ENCODE peak calls at places on chromosomes 13 and 19, in six cellular contexts. One of them, this sample, is unnamed.

GRCh38 chr13:69418319-69418718 is 689.3 kb upstream of the ATXN8OS start:
- DNase-seq in neuronal stem cell: no peak
- DNase-seq in IMR-90: no peak
- DNase-seq in trophoblast cell: no peak
- DNase-seq in H1: no peak
- DNase-seq in H9: no peak
- DNase-seq in this sample: no peak

GRCh38 chr19:58544591-58545285 is 874 bp downstream of the TRIM28 start:
- DNase-seq in H9: peak
- DNase-seq in trophoblast cell: no peak
- DNase-seq in IMR-90: peak
- DNase-seq in neuronal stem cell: peak
- DNase-seq in H1: no peak
- DNase-seq in this sample: peak

GRCh38 chr13:60629158-60629557 is 232.1 kb downstream of the TDRD3 start:
- DNase-seq in IMR-90: no peak
- DNase-seq in trophoblast cell: no peak
- DNase-seq in H9: no peak
- DNase-seq in H1: no peak
- DNase-seq in neuronal stem cell: peak
- DNase-seq in this sample: no peak

GRCh38 chr19:1410136-1410786 is 2.9 kb downstream of the DAZAP1 start:
- DNase-seq in neuronal stem cell: no peak
- DNase-seq in IMR-90: peak
- DNase-seq in H1: no peak
- DNase-seq in trophoblast cell: no peak
- DNase-seq in H9: no peak
- DNase-seq in this sample: peak

GRCh38 chr19:44848036-44848804 is 2.1 kb downstream of the NECTIN2 start:
- DNase-seq in trophoblast cell: peak
- DNase-seq in H1: peak
- DNase-seq in IMR-90: peak
- DNase-seq in H9: peak
- DNase-seq in neuronal stem cell: peak
- DNase-seq in this sample: peak

GRCh38 chr19:1855040-1855827 is 7.0 kb upstream of the REXO1 start:
- DNase-seq in IMR-90: peak
- DNase-seq in H1: peak
- DNase-seq in H9: peak
- DNase-seq in trophoblast cell: peak
- DNase-seq in neuronal stem cell: peak
- DNase-seq in this sample: peak

GRCh38 chr13:99467764-99468163 is 33.5 kb upstream of the TM9SF2 start:
- DNase-seq in H9: no peak
- DNase-seq in H1: no peak
- DNase-seq in trophoblast cell: no peak
- DNase-seq in neuronal stem cell: no peak
- DNase-seq in IMR-90: peak
- DNase-seq in this sample: peak

GRCh38 chr13:27044837-27045570 is 126.6 kb downstream of the USP12 start:
- DNase-seq in IMR-90: no peak
- DNase-seq in H9: no peak
- DNase-seq in trophoblast cell: no peak
- DNase-seq in H1: peak
- DNase-seq in neuronal stem cell: no peak
- DNase-seq in this sample: peak

GRCh38 chr19:28686741-28687140 is 526.2 kb downstream of the UQCRFS1 start:
- DNase-seq in IMR-90: no peak
- DNase-seq in H9: no peak
- DNase-seq in neuronal stem cell: no peak
- DNase-seq in trophoblast cell: no peak
- DNase-seq in H1: no peak
- DNase-seq in this sample: no peak

GRCh38 chr13:66224644-66225043 is 1005.5 kb downstream of the PCDH9 start:
- DNase-seq in IMR-90: no peak
- DNase-seq in H9: peak
- DNase-seq in trophoblast cell: no peak
- DNase-seq in H1: no peak
- DNase-seq in neuronal stem cell: no peak
- DNase-seq in this sample: peak

GRCh38 chr19:18329035-18329376 is 6.1 kb upstream of the LSM4 start:
- DNase-seq in IMR-90: no peak
- DNase-seq in trophoblast cell: no peak
- DNase-seq in H1: no peak
- DNase-seq in neuronal stem cell: no peak
- DNase-seq in H9: no peak
- DNase-seq in this sample: no peak

GRCh38 chr13:86383151-86383550 is 583.9 kb upstream of the SLITRK6 start:
- DNase-seq in IMR-90: no peak
- DNase-seq in H1: no peak
- DNase-seq in trophoblast cell: no peak
- DNase-seq in H9: no peak
- DNase-seq in neuronal stem cell: no peak
- DNase-seq in this sample: no peak

GRCh38 chr19:1513492-1514294 is 874 bp upstream of the ADAMTSL5 start:
- DNase-seq in H9: peak
- DNase-seq in H1: peak
- DNase-seq in neuronal stem cell: no peak
- DNase-seq in IMR-90: peak
- DNase-seq in trophoblast cell: peak
- DNase-seq in this sample: peak

GRCh38 chr13:44758595-44759221 is 182.6 kb upstream of the TSC22D1 start:
- DNase-seq in H1: no peak
- DNase-seq in trophoblast cell: peak
- DNase-seq in neuronal stem cell: no peak
- DNase-seq in H9: no peak
- DNase-seq in IMR-90: peak
- DNase-seq in this sample: peak

GRCh38 chr13:76222511-76222910 is 586.4 kb downstream of the LMO7 start:
- DNase-seq in H9: no peak
- DNase-seq in IMR-90: peak
- DNase-seq in H1: no peak
- DNase-seq in trophoblast cell: no peak
- DNase-seq in neuronal stem cell: no peak
- DNase-seq in this sample: peak

GRCh38 chr13:41740479-41740878 is 220.4 kb downstream of the VWA8 start:
- DNase-seq in neuronal stem cell: no peak
- DNase-seq in H1: no peak
- DNase-seq in trophoblast cell: peak
- DNase-seq in H9: no peak
- DNase-seq in IMR-90: no peak
- DNase-seq in this sample: no peak

GRCh38 chr13:41746259-41746658 is 214.7 kb downstream of the VWA8 start:
- DNase-seq in neuronal stem cell: no peak
- DNase-seq in H1: no peak
- DNase-seq in H9: no peak
- DNase-seq in trophoblast cell: no peak
- DNase-seq in IMR-90: peak
- DNase-seq in this sample: peak

GRCh38 chr13:41742917-41743552 is 217.9 kb downstream of the VWA8 start:
- DNase-seq in neuronal stem cell: no peak
- DNase-seq in trophoblast cell: peak
- DNase-seq in IMR-90: no peak
- DNase-seq in H1: no peak
- DNase-seq in H9: no peak
- DNase-seq in this sample: no peak
- H4K8ac ChIP-seq in neuronal stem cell: no peak
- H4K8ac ChIP-seq in trophoblast cell: no peak
- H4K8ac ChIP-seq in IMR-90: no peak
- H4K8ac ChIP-seq in H1: no peak
- H4K8ac ChIP-seq in H9: no peak
- H4K8ac ChIP-seq in this sample: no peak

GRCh38 chr19:48814895-48815294 is 4.1 kb upstream of the BCAT2 start:
- DNase-seq in neuronal stem cell: no peak
- DNase-seq in IMR-90: no peak
- DNase-seq in trophoblast cell: no peak
- DNase-seq in H1: no peak
- DNase-seq in H9: peak
- DNase-seq in this sample: no peak
- H2AFZ ChIP-seq in neuronal stem cell: no peak
- H2AFZ ChIP-seq in IMR-90: no peak
- H2AFZ ChIP-seq in trophoblast cell: no peak
- H2AFZ ChIP-seq in H1: no peak
- H2AFZ ChIP-seq in H9: no peak
- H2AFZ ChIP-seq in this sample: no peak

DNA sequence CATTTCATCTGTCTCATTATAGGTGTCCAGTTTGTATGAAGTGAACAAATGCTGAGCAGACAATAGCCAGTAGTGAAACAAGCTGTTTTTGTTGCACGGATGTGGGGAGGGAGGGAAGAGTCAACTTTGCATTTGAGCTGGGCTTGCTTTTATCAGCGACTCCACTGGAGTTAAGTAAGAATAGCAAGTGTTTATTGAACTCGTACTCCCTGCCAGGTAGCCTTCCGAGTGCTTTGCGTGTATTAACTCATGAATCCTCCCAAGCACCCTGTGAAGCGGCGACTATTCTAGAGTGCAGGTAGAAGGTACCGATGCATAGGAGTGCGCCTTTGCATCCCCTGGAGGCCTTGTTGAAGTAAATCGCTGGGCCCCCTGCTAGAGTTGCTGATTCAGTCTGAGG is 4.7 kb upstream of the ZNF444 start:
- DNase-seq in H9: peak
- DNase-seq in trophoblast cell: no peak
- DNase-seq in neuronal stem cell: no peak
- DNase-seq in IMR-90: no peak
- DNase-seq in H1: no peak
- DNase-seq in this sample: no peak
- H4K8ac ChIP-seq in H9: no peak
- H4K8ac ChIP-seq in trophoblast cell: no peak
- H4K8ac ChIP-seq in neuronal stem cell: no peak
- H4K8ac ChIP-seq in IMR-90: no peak
- H4K8ac ChIP-seq in H1: peak
- H4K8ac ChIP-seq in this sample: no peak

GRCh38 chr13:95641961-95642621 is 2.4 kb downstream of the DZIP1 start:
- DNase-seq in IMR-90: peak
- DNase-seq in trophoblast cell: no peak
- DNase-seq in H9: peak
- DNase-seq in neuronal stem cell: peak
- DNase-seq in H1: peak
- DNase-seq in this sample: peak
- H2AFZ ChIP-seq in IMR-90: peak
- H2AFZ ChIP-seq in trophoblast cell: no peak
- H2AFZ ChIP-seq in H9: no peak
- H2AFZ ChIP-seq in neuronal stem cell: no peak
- H2AFZ ChIP-seq in H1: no peak
- H2AFZ ChIP-seq in this sample: no peak